ENCODE peak calls at places on chromosomes 3 and 15, in ten cellular contexts. J is sigmoid colon, E is stomach, A is psoas muscle, O is heart left ventricle, W is cardiac muscle cell, Z is OCI-LY7, K is uterus, D is tibial nerve, R is endodermal cell. B is an unnamed sample. For H3K9me3, the result is how much of the 10 kb centered on the place peaks cover.

GRCh38 chr15:85047271-85047948 is 65.8 kb downstream of the PDE8A start:
- DNase-seq in D (peak), R (no peak), O (peak), A (no peak), E (no peak), J (no peak), K (no peak), W (peak), Z (no peak), B (no peak)

GRCh38 chr3:160722331-160722730 is 33.7 kb upstream of the PPM1L start:
- DNase-seq in O (no peak), D (no peak), K (no peak), Z (no peak), E (no peak), R (no peak), J (no peak), W (no peak), A (no peak), B (no peak)

GRCh38 chr3:126968328-126968994 is 14.5 kb upstream of the PLXNA1 start:
- DNase-seq in J (no peak), A (no peak), K (no peak), W (no peak), D (no peak), R (no peak), Z (no peak), E (no peak), O (no peak), B (no peak)

GRCh38 chr3:79369306-79369705 is 398.5 kb downstream of the ROBO1 start:
- DNase-seq in A (no peak), E (no peak), R (no peak), Z (no peak), W (peak), J (no peak), O (no peak), D (no peak), K (no peak), B (no peak)

GRCh38 chr3:188169826-188170455 is 16.0 kb downstream of the LPP start:
- DNase-seq in O (peak), R (no peak), Z (no peak), W (peak), E (no peak), K (peak), D (peak), A (peak), J (peak), B (no peak)

GRCh38 chr3:129618186-129618820 is 11.8 kb upstream of the PLXND1 start:
- DNase-seq in O (peak), A (no peak), R (no peak), J (peak), W (no peak), Z (no peak), D (no peak), E (no peak), K (no peak), B (no peak)

GRCh38 chr3:20145874-20146273 is 40.1 kb downstream of the SGO1 start:
- DNase-seq in E (no peak), O (no peak), J (no peak), W (no peak), A (no peak), D (no peak), K (no peak), Z (no peak), R (no peak), B (no peak)

GRCh38 chr15:90200534-90201139 is 493 bp upstream of the SEMA4B start:
- DNase-seq in O (no peak), R (no peak), D (no peak), E (no peak), A (no peak), J (no peak), K (no peak), Z (peak), W (no peak), B (no peak)

GRCh38 chr3:52315977-52316764 is at the start of gene DNAH1:
- DNase-seq in O (no peak), J (no peak), D (no peak), R (no peak), W (no peak), A (no peak), Z (no peak), E (no peak), K (no peak), B (no peak)

GRCh38 chr3:66200147-66200546 is 20.7 kb upstream of the SLC25A26 start:
- DNase-seq in D (no peak), W (no peak), E (peak), K (no peak), R (peak), A (no peak), J (no peak), O (no peak), Z (no peak), B (no peak)

GRCh38 chr15:57559875-57560274 is 31.8 kb upstream of the MYZAP start:
- DNase-seq in A (peak), R (peak), J (no peak), W (peak), Z (peak), E (peak), O (peak), K (peak), D (peak), B (peak)

GRCh38 chr3:127611251-127611650 is 13.0 kb downstream of the MCM2 start:
- DNase-seq in O (no peak), J (no peak), W (no peak), R (no peak), Z (no peak), K (no peak), D (no peak), E (no peak), A (no peak), B (no peak)

GRCh38 chr15:22251422-22251821 is 171.1 kb downstream of the OR4M2 start:
- DNase-seq in A (no peak), K (no peak), E (no peak), D (no peak), W (no peak), Z (no peak), O (no peak), R (no peak), J (no peak), B (no peak)
- H3K9me3 ChIP-seq in A (under half), K (under half), E (under half), D (under half), W (under half), Z (under half), O (under half), R (half or more), J (under half), B (under half)

DNA sequence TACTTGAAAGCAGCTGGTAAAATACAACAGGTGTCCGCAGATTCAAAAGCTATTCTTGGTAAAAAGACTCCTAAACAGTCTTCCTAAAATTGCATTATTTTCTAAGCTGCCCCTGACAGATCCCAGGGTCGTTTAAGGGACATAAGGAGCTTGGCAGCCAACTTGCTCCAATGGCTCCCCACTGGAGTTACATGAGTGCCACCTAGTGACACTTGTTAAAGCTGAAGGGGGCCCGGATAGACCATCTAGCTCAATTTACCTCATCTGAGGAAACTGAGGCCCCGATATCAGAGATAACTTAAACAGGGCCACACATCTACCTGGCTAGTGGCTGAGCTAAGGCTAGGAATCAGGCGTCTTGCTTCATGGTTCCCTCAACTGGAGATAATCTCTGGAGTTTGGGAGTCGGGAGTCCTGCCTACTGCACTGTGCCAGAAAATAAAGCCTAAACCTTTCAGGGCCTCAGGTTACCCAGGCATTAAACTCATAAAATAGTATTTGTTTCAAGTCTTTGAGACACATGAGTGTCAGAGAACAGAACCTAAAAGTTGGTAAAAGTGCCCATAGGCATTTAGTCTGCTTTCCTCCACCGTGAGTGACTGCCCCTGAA is 6.5 kb upstream of the TBC1D23 start:
- DNase-seq in W (peak), A (peak), D (peak), K (peak), E (peak), J (peak), Z (peak), R (peak), O (peak), B (no peak)
- H3K27ac ChIP-seq in W (no peak), A (peak), D (no peak), K (no peak), E (no peak), J (peak), Z (no peak), R (no peak), O (peak), B (no peak)

GRCh38 chr3:123286308-123287023 is 84.7 kb downstream of the SEC22A start:
- DNase-seq in K (no peak), W (peak), J (peak), A (no peak), O (no peak), E (no peak), Z (peak), D (peak), R (peak), B (no peak)
- TF ChIP-seq CTCF in K (no peak), W (peak), J (peak), A (peak), O (peak), E (no peak), Z (peak), D (peak), R (peak), B (peak)

GRCh38 chr3:194162817-194163584 is 27.1 kb downstream of the HES1 start:
- DNase-seq in A (no peak), Z (no peak), K (no peak), W (no peak), R (no peak), O (no peak), D (no peak), E (no peak), J (no peak), B (no peak)
- H3K9me3 ChIP-seq in A (under half), Z (under half), K (under half), W (under half), R (under half), O (under half), D (under half), E (under half), J (under half), B (under half)

GRCh38 chr3:120170223-120170622 is 76.0 kb upstream of the GSK3B start:
- DNase-seq in O (no peak), Z (no peak), A (no peak), R (no peak), E (no peak), K (no peak), W (no peak), J (no peak), D (no peak), B (no peak)
- H3K27ac ChIP-seq in O (no peak), Z (no peak), A (no peak), R (no peak), E (no peak), K (no peak), W (no peak), J (no peak), D (no peak), B (no peak)

GRCh38 chr3:123781138-123781537 is 103.0 kb downstream of the MYLK start:
- DNase-seq in J (no peak), E (no peak), W (no peak), K (no peak), A (no peak), Z (no peak), R (no peak), D (no peak), O (no peak), B (no peak)
- TF ChIP-seq CTCF in J (no peak), E (no peak), W (no peak), K (no peak), A (no peak), Z (no peak), R (peak), D (no peak), O (no peak), B (no peak)

DNA sequence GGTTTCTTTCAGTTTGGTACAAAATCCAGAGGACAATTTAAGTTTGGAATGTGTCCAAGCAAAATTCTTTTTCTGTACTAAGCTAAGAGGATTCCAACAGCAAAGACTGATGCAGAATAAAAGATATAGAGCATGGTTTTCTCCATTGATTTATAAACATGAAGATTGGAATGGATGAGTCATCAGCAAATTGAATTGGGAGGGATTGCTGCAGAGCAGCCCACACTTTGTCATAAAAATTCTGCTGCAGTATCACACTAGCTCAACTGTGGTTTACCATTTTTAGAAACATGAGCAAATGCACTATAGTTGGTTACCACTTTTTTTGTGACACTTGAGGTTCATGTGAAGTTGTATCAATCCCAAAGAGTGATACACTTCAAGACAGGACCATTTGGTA is 16.1 kb upstream of the LARP6 start:
- DNase-seq in J (no peak), D (no peak), A (no peak), W (peak), O (no peak), K (no peak), R (no peak), E (no peak), Z (no peak), B (no peak)
- H3K9me3 ChIP-seq in J (under half), D (under half), A (under half), W (under half), O (under half), K (under half), R (under half), E (under half), Z (under half), B (under half)

GRCh38 chr15:79121571-79121970 is 31.0 kb upstream of the RASGRF1 start:
- DNase-seq in D (no peak), W (no peak), R (no peak), O (no peak), A (no peak), J (no peak), Z (no peak), E (no peak), K (no peak), B (no peak)
- H3K27ac ChIP-seq in D (no peak), W (no peak), R (no peak), O (no peak), A (no peak), J (no peak), Z (no peak), E (no peak), K (no peak), B (no peak)

GRCh38 chr3:77816470-77816869 is 776.6 kb downstream of the ROBO2 start:
- DNase-seq in D (no peak), K (no peak), A (no peak), Z (no peak), O (no peak), R (no peak), E (no peak), W (no peak), J (no peak), B (no peak)

GRCh38 chr3:77814845-77815244 is 774.9 kb downstream of the ROBO2 start:
- DNase-seq in E (no peak), D (no peak), J (no peak), A (no peak), K (no peak), W (no peak), O (no peak), R (no peak), Z (no peak), B (no peak)

DNA sequence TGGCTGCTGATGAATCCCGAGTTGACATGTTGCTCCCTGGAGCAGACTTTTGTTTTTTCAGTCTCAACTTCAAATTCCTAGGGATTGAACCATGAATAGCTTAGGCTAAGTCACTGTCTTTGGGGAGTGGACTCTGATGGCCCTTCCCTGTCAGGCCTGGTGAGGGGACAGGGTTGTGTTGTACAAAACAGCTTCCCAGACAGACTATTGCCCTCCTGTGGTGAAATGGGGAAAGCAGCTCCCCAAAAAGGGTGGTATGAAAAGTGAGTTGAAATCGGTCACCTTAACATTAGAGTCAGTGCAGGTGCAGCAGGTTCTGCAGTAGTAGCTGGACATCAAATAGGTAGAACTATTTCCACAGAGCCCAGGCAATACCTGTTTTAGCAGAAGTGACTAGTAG is 775.6 kb downstream of the ROBO2 start:
- DNase-seq in D (no peak), A (no peak), K (no peak), J (no peak), Z (no peak), E (no peak), O (no peak), R (peak), W (no peak), B (no peak)
- TF ChIP-seq CTCF in D (no peak), A (no peak), K (no peak), J (no peak), Z (peak), E (no peak), O (no peak), R (peak), W (no peak), B (no peak)

B was measured in CD4-positive, alpha-beta T cell.